ENCODE peak calls at places on chromosomes 13 and 19, in four cellular contexts. T is M059J; K is activated CD4-positive, alpha-beta memory T cell treated with anti-CD3 and anti-CD28 coated beads, Interleukin-2, amount 10 ng/mL, durations not matched to agents 7 days and 5 days; Q is cardiac fibroblast. G is an unnamed sample.

GRCh38 chr13:52450012-52450792 is at the start of gene VPS36:
- DNase-seq in K (peak), Q (peak), T (peak), G (peak)

GRCh38 chr13:45222919-45223318 is 22.1 kb upstream of the KCTD4 start:
- DNase-seq in T (no peak), K (no peak), Q (no peak), G (no peak)

GRCh38 chr13:26300140-26300539 is 46.2 kb downstream of the CDK8 start:
- DNase-seq in T (peak), Q (peak), K (no peak), G (no peak)

GRCh38 chr13:49958321-49958720 is 22.2 kb upstream of the SPRYD7 start:
- DNase-seq in T (peak), K (no peak), Q (no peak), G (no peak)

GRCh38 chr19:34639491-34640085 is 37.4 kb downstream of the SCGB2B2 start:
- DNase-seq in Q (peak), T (peak), K (peak), G (peak)

GRCh38 chr13:95087746-95088305 is 213.4 kb downstream of the ABCC4 start:
- DNase-seq in T (peak), K (no peak), Q (peak), G (no peak)

GRCh38 chr19:17579523-17580244 is 24.2 kb downstream of the COLGALT1 start:
- DNase-seq in T (peak), Q (peak), K (peak), G (peak)

GRCh38 chr13:20408181-20408580 is 117.5 kb downstream of the CRYL1 start:
- DNase-seq in K (no peak), T (peak), Q (no peak), G (no peak)

GRCh38 chr13:44622259-44622658 is 46.1 kb upstream of the TSC22D1 start:
- DNase-seq in Q (peak), K (no peak), T (peak), G (no peak)

GRCh38 chr13:99307648-99308339 is 595 bp upstream of the GPR183 start:
- DNase-seq in T (peak), Q (peak), K (peak), G (no peak)

GRCh38 chr19:47110521-47111080 is 3.0 kb downstream of the ZC3H4 start:
- DNase-seq in Q (no peak), T (no peak), K (peak), G (no peak)

GRCh38 chr13:40769970-40770369 is 1.0 kb downstream of the MRPS31 start:
- DNase-seq in K (no peak), Q (no peak), T (no peak), G (no peak)

GRCh38 chr13:29908411-29908810 is 58.0 kb upstream of the UBL3 start:
- DNase-seq in T (peak), Q (peak), K (no peak), G (no peak)

G was measured in testis.